ENCODE peak calls at places on chromosomes 16 and 17, in five cellular contexts. S, J, Y, N and I are unnamed samples.

GRCh38 chr17:83012161-83012800 is 67.1 kb upstream of the METRNL start:
- DNase-seq in S (no peak), J (no peak), Y (peak), N (no peak), I (no peak)

GRCh38 chr16:86732621-86733297 is 154.4 kb downstream of the FOXL1 start:
- DNase-seq in S (peak), J (no peak), Y (no peak), N (no peak), I (no peak)

GRCh38 chr16:84228321-84228838 is 11.4 kb downstream of the KCNG4 start:
- DNase-seq in S (no peak), J (peak), Y (peak), N (no peak), I (no peak)

GRCh38 chr17:11642655-11643054 is 44.4 kb downstream of the DNAH9 start:
- DNase-seq in S (no peak), J (no peak), Y (peak), N (no peak), I (no peak)

GRCh38 chr16:59459811-59460210 is 725.7 kb upstream of the GOT2 start:
- DNase-seq in S (no peak), J (no peak), Y (no peak), N (no peak), I (no peak)

GRCh38 chr17:48597775-48598631 is 4.4 kb upstream of the HOXB5 start:
- DNase-seq in S (no peak), J (no peak), Y (no peak), N (peak), I (peak)

GRCh38 chr17:58556833-58557250 is 42.4 kb upstream of the MTMR4 start:
- DNase-seq in S (no peak), J (no peak), Y (no peak), N (no peak), I (no peak)

GRCh38 chr16:28495795-28496749 is 1.6 kb downstream of the APOBR start:
- DNase-seq in S (no peak), J (no peak), Y (no peak), N (no peak), I (no peak)

GRCh38 chr16:6926762-6927161 is 405.9 kb upstream of the RBFOX1 start:
- DNase-seq in S (peak), J (no peak), Y (no peak), N (no peak), I (no peak)

GRCh38 chr17:70095455-70095854 is 20.4 kb downstream of the KCNJ16 start:
- DNase-seq in S (no peak), J (no peak), Y (no peak), N (no peak), I (no peak)

GRCh38 chr17:28949185-28950016 is 1.9 kb downstream of the PHF12 start:
- DNase-seq in S (peak), J (no peak), Y (no peak), N (peak), I (peak)

GRCh38 chr17:324151-324571 is 28.4 kb downstream of the RPH3AL start:
- DNase-seq in S (no peak), J (no peak), Y (no peak), N (peak), I (no peak)

GRCh38 chr17:43587647-43588046 is 41.5 kb upstream of the ETV4 start:
- DNase-seq in S (no peak), J (no peak), Y (no peak), N (no peak), I (no peak)

GRCh38 chr17:43588121-43588520 is 42.0 kb upstream of the ETV4 start:
- DNase-seq in S (no peak), J (no peak), Y (no peak), N (no peak), I (no peak)

GRCh38 chr17:43584666-43585102 is 38.5 kb upstream of the ETV4 start:
- DNase-seq in S (no peak), J (no peak), Y (no peak), N (no peak), I (no peak)

GRCh38 chr17:43591750-43592562 is 45.8 kb upstream of the ETV4 start:
- DNase-seq in S (no peak), J (no peak), Y (peak), N (no peak), I (no peak)

GRCh38 chr17:43588664-43589435 is 42.7 kb upstream of the ETV4 start:
- DNase-seq in S (no peak), J (no peak), Y (no peak), N (no peak), I (no peak)
- TF ChIP-seq CTCF in S (no peak), J (no peak), Y (no peak), N (no peak), I (no peak)

GRCh38 chr16:89334461-89334860 is 117.0 kb downstream of the ZNF778 start:
- DNase-seq in S (no peak), J (no peak), Y (no peak), N (no peak), I (no peak)

GRCh38 chr16:89334050-89334449 is 116.5 kb downstream of the ZNF778 start:
- DNase-seq in S (no peak), J (no peak), Y (no peak), N (no peak), I (no peak)

GRCh38 chr16:89332248-89333245 is 115.0 kb downstream of the ZNF778 start:
- DNase-seq in S (no peak), J (no peak), Y (no peak), N (no peak), I (no peak)

GRCh38 chr16:89335803-89336485 is 118.4 kb downstream of the ZNF778 start:
- DNase-seq in S (no peak), J (no peak), Y (no peak), N (no peak), I (no peak)

DNA sequence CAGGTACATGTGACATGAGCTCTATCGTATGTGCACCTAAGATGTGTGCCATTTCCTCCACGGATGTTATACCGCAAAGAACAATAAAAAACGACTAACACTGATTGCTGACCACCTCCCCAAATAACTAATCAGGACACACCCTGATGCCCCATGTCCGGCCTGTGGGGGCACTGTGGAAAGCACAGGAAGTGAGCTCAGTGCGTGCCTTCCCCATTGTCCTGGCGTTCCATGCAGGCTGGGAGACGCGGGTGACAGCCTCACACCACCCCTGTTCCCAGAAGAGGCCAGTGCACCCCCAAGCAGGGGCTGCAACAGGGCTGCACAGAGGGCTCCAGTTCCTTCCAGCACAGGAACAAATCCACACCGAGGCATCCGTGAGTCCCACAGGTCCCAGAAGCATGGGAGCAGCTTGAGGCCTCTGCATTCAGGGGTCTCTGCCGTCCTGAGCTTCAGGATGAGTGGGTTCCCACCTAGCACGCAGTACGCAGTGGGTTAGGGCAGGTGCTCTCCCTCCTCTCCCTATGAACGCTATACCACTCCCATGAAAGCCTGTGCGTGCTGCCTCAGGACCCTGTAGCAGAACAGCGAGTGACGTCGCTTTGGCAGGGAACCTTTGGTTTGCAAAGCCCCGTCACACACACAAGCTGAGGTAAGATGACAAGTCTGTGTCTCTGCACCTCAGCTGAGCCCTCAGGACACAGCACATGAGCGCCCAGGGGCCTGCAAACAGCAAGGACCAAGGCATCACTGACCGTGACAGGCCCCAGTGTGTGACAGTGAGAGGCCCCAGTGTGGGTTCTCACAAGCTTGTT is 117.7 kb downstream of the ZNF778 start:
- DNase-seq in S (no peak), J (no peak), Y (no peak), N (no peak), I (no peak)
- TF ChIP-seq CTCF in S (peak), J (no peak), Y (no peak), N (no peak), I (no peak)

GRCh38 chr16:1154291-1154886 is 1.5 kb downstream of the CACNA1H start:
- DNase-seq in S (no peak), J (no peak), Y (no peak), N (no peak), I (no peak)

GRCh38 chr16:1153480-1154160 is 714 bp downstream of the CACNA1H start:
- DNase-seq in S (peak), J (no peak), Y (no peak), N (no peak), I (no peak)

GRCh38 chr16:1152123-1152638 is 725 bp upstream of the CACNA1H start:
- DNase-seq in S (peak), J (no peak), Y (no peak), N (peak), I (peak)

GRCh38 chr16:1151424-1152122 is 1.3 kb upstream of the CACNA1H start:
- DNase-seq in S (no peak), J (no peak), Y (no peak), N (no peak), I (no peak)

GRCh38 chr16:1152651-1153259 is at the start of gene CACNA1H:
- DNase-seq in S (peak), J (no peak), Y (no peak), N (peak), I (peak)
- TF ChIP-seq CTCF in S (no peak), J (no peak), Y (peak), N (no peak), I (peak)

GRCh38 chr17:80923211-80924110 is 68.2 kb upstream of the CHMP6 start:
- DNase-seq in S (no peak), J (no peak), Y (no peak), N (no peak), I (no peak)
- TF ChIP-seq CTCF in S (no peak), J (no peak), Y (no peak), N (no peak), I (no peak)

GRCh38 chr16:83068686-83069085 is 441.9 kb downstream of the CDH13 start:
- DNase-seq in S (no peak), J (peak), Y (no peak), N (no peak), I (no peak)
- TF ChIP-seq CTCF in S (peak), J (peak), Y (no peak), N (no peak), I (no peak)

DNA sequence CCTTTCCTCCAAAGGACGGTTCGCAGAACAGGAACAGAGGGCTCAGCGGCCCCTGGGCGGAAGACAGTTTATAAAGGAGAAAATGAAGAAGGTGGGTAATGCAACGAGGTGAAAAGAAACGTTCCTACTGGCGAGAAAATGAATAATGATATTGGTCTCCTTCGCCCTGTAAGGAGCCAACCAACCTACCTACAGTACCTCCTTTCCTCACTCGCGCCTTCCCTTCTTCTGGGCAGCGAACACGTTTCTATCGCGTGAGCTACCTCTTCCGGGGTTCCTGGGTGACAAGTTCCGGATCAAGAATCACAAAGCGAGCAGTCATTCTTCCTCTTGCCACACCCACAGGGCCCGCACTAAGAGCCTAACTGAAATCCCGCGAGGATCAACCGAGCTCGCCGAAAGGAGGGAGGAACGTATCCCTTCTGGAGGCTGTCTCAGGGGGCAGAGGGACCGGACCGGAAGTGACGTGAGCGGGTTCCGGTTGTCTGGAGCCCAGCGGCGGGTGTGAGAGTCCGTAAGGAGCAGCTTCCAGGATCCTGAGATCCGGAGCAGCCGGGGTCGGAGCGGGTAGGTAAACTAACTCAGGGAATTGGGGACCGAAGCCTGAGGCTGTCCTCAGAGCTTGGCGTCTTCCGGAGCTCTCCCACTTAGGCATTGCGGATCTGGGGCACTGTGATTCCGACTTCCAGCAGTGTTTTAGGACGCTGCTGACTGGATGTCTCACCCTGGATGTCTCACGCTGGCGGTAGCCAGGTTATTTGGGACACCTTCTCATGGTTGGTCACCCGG is at the start of the genes PTRH2 and VMP1:
- DNase-seq in S (peak), J (peak), Y (peak), N (peak), I (peak)
- TF ChIP-seq CTCF in S (no peak), J (no peak), Y (no peak), N (no peak), I (no peak)

GRCh38 chr17:3910420-3911270 is 5.6 kb downstream of the P2RX1 start:
- DNase-seq in S (no peak), J (no peak), Y (no peak), N (no peak), I (no peak)

GRCh38 chr17:3909257-3909656 is 7.0 kb downstream of the P2RX1 start:
- DNase-seq in S (no peak), J (no peak), Y (no peak), N (no peak), I (no peak)

GRCh38 chr17:3905017-3905486 is 11.2 kb downstream of the P2RX1 start:
- DNase-seq in S (no peak), J (no peak), Y (no peak), N (peak), I (no peak)

GRCh38 chr17:3906881-3907280 is 9.4 kb downstream of the P2RX1 start:
- DNase-seq in S (no peak), J (no peak), Y (no peak), N (no peak), I (no peak)

GRCh38 chr17:3907483-3908216 is 8.6 kb downstream of the P2RX1 start:
- DNase-seq in S (no peak), J (no peak), Y (no peak), N (no peak), I (no peak)
- TF ChIP-seq CTCF in S (no peak), J (peak), Y (peak), N (no peak), I (no peak)

DNA sequence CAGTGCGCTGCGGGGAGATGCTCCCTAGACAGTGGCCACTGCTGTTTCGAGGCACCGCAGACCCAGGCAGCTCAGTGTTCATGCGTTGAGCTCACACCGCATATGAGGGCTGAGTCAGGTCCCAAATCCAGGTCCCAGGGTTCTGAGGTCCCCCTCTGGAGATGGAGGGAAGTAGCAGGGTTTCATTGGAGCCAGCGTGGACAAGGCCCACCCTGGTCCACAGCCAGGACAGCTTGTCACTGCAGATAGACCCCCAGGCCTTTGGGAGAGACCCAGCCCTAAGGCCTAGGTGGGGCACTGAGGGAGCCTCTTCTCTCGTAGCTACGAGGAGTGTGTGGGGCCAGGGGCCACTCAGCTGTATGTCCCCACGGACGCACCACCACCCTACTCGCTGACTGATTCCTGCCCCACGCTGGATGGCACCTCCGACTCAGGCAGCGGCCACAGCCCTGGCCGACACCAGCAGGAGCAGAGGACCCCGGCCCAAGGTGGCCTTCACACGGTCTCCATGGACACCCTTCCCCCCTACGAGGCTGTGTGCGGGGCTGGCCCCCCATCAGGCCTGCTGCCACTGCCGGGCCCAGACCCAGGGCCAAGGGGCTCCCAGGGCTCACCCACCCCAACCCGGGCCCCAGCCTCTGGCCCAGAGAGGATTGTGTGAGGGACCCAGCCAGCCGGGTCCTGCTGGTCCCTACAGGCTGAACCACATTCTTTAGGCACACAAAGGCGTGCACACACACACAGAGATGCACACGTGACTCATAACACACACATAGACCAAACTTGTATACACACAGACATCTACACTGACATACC is 53.4 kb downstream of the BEAN1 start:
- DNase-seq in S (no peak), J (no peak), Y (no peak), N (no peak), I (no peak)
- TF ChIP-seq CTCF in S (no peak), J (no peak), Y (no peak), N (no peak), I (no peak)